ENCODE peak calls at places on chromosomes 16 and 17, in six cellular contexts. L is IMR-90; J is HFF-Myc; C is MM.1S; U is uterus; W is CD8-positive, alpha-beta T cell. S is an unnamed sample.

GRCh38 chr17:28225271-28225670 is 93.7 kb upstream of the TMEM97 start:
- DNase-seq in L (no peak), U (no peak), W (no peak), C (no peak), J (no peak), S (no peak)

GRCh38 chr16:68463904-68464303 is 15.6 kb upstream of the SMPD3 start:
- DNase-seq in L (no peak), W (no peak), J (no peak), U (no peak), C (no peak), S (no peak)

GRCh38 chr17:19011581-19011980 is 7.0 kb upstream of the FAM83G start:
- DNase-seq in L (no peak), U (no peak), W (no peak), J (no peak), C (no peak), S (no peak)

GRCh38 chr17:19736071-19736470 is 12.0 kb downstream of the ALDH3A1 start:
- DNase-seq in W (no peak), C (no peak), U (no peak), L (no peak), J (no peak), S (no peak)

GRCh38 chr16:7013990-7014389 is 318.7 kb upstream of the RBFOX1 start:
- DNase-seq in U (no peak), L (peak), W (no peak), C (peak), J (no peak), S (peak)

GRCh38 chr17:57536289-57536688 is 208.8 kb downstream of the CCDC182 start:
- DNase-seq in U (no peak), C (no peak), L (no peak), J (no peak), W (no peak), S (no peak)

GRCh38 chr16:89060207-89060794 is 33.4 kb upstream of the ACSF3 start:
- DNase-seq in W (no peak), C (no peak), U (no peak), L (no peak), J (no peak), S (no peak)

GRCh38 chr16:65572156-65572555 is 450.3 kb upstream of the CDH11 start:
- DNase-seq in C (no peak), U (no peak), W (no peak), J (peak), L (peak), S (no peak)

GRCh38 chr16:3259097-3259496 is 2.7 kb upstream of the MEFV start:
- DNase-seq in L (no peak), J (no peak), W (no peak), C (no peak), U (no peak), S (no peak)

GRCh38 chr16:50747206-50747956 is 5.5 kb downstream of the CYLD start:
- DNase-seq in C (peak), U (no peak), L (no peak), J (no peak), W (no peak), S (no peak)

GRCh38 chr17:13253746-13254410 is 236.1 kb upstream of the ELAC2 start:
- DNase-seq in W (no peak), J (no peak), U (no peak), C (no peak), L (no peak), S (no peak)

GRCh38 chr16:49020436-49020835 is 261.2 kb downstream of the CBLN1 start:
- DNase-seq in C (no peak), J (no peak), U (no peak), L (no peak), W (no peak), S (no peak)

GRCh38 chr17:48483471-48484131 is 47.2 kb downstream of the HOXB1 start:
- DNase-seq in L (peak), C (peak), W (no peak), U (no peak), J (peak), S (no peak)

GRCh38 chr16:88965826-88966480 is 11.1 kb downstream of the CBFA2T3 start:
- DNase-seq in J (no peak), C (no peak), L (no peak), W (no peak), U (no peak), S (no peak)

GRCh38 chr16:52729731-52730130 is 182.8 kb upstream of the TOX3 start:
- DNase-seq in C (no peak), W (no peak), J (no peak), U (no peak), L (no peak), S (no peak)

GRCh38 chr16:87575027-87575804 is 27.1 kb upstream of the JPH3 start:
- DNase-seq in W (no peak), U (no peak), L (no peak), C (no peak), J (no peak), S (no peak)

GRCh38 chr17:52536466-52536865 is 378.0 kb upstream of the CA10 start:
- DNase-seq in W (no peak), U (no peak), J (no peak), L (no peak), C (no peak), S (no peak)

GRCh38 chr16:8590161-8590688 is at the start of gene TMEM114:
- DNase-seq in L (no peak), J (no peak), W (no peak), C (no peak), U (no peak), S (no peak)

GRCh38 chr17:20925091-20925490 is 117.7 kb downstream of the USP22 start:
- DNase-seq in J (no peak), C (no peak), U (no peak), L (peak), W (no peak), S (no peak)

GRCh38 chr17:8664426-8665105 is 34.0 kb upstream of the MYH10 start:
- DNase-seq in C (no peak), U (no peak), L (no peak), W (no peak), J (no peak), S (no peak)

GRCh38 chr16:1295465-1295864 is 14.0 kb upstream of the UBE2I start:
- DNase-seq in J (no peak), C (no peak), U (no peak), L (no peak), W (no peak), S (no peak)

GRCh38 chr16:84754353-84754856 is 54.6 kb downstream of the USP10 start:
- DNase-seq in C (peak), W (peak), U (peak), J (peak), L (peak), S (peak)

GRCh38 chr17:46853896-46854444 is 2.6 kb downstream of the WNT9B start:
- DNase-seq in U (no peak), W (no peak), C (no peak), J (no peak), L (peak), S (no peak)

GRCh38 chr16:86994651-86995171 is 322.5 kb downstream of the C16orf95 start:
- DNase-seq in J (peak), W (no peak), L (peak), U (no peak), C (no peak), S (no peak)

GRCh38 chr17:68461122-68461539 is 3.8 kb upstream of the WIPI1 start:
- DNase-seq in U (no peak), C (no peak), W (no peak), L (no peak), J (no peak), S (no peak)

GRCh38 chr17:74833501-74834361 is 26.0 kb downstream of the GRIN2C start:
- DNase-seq in L (peak), W (no peak), C (no peak), J (no peak), U (no peak), S (no peak)

GRCh38 chr17:47987240-47987835 is 16.4 kb downstream of the CDK5RAP3 start:
- DNase-seq in W (no peak), U (no peak), J (no peak), L (no peak), C (no peak), S (peak)

GRCh38 chr17:75914643-75915265 is 10.1 kb upstream of the MRPL38 start:
- DNase-seq in J (no peak), U (no peak), W (no peak), L (no peak), C (no peak), S (no peak)

GRCh38 chr17:57643062-57643461 is 102.0 kb downstream of the CCDC182 start:
- DNase-seq in L (no peak), C (no peak), U (no peak), J (no peak), W (no peak), S (no peak)

GRCh38 chr17:65750678-65751077 is 189.2 kb upstream of the AXIN2 start:
- DNase-seq in W (peak), J (peak), U (peak), L (peak), C (peak), S (no peak)

GRCh38 chr16:68499011-68499410 is 40.1 kb upstream of the ZFP90 start:
- DNase-seq in L (no peak), J (no peak), U (no peak), C (no peak), W (no peak), S (no peak)

GRCh38 chr17:73476890-73477350 is 165.1 kb upstream of the CDC42EP4 start:
- DNase-seq in L (no peak), J (no peak), W (no peak), U (no peak), C (no peak), S (no peak)

GRCh38 chr17:41230094-41230493 is 2.2 kb upstream of the KRTAP9-3 start:
- DNase-seq in W (no peak), J (no peak), C (no peak), L (no peak), U (no peak), S (no peak)

DNA sequence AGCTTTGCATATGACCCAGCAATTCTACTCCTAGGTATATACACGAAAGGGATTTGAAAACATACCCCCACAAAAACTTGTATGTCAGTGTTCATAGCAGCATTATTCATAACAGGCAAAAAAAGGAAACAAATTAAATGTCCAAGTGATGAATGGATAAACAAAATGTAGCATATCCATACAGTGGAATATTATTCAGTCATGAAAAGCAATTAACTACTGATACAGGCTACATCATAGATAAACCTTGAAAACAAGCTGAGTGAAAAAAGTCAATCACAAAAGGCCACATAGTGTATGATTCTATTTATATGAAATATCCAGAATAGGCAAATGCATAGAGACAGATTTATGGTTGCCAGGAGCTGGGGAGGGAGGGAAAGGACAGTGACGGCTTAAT is 676 bp downstream of the EME1 start:
- DNase-seq in W (no peak), J (no peak), C (no peak), L (no peak), U (no peak), S (no peak)
- H3K4me3 ChIP-seq in W (no peak), J (peak), C (peak), L (peak), U (no peak), S (peak)

DNA sequence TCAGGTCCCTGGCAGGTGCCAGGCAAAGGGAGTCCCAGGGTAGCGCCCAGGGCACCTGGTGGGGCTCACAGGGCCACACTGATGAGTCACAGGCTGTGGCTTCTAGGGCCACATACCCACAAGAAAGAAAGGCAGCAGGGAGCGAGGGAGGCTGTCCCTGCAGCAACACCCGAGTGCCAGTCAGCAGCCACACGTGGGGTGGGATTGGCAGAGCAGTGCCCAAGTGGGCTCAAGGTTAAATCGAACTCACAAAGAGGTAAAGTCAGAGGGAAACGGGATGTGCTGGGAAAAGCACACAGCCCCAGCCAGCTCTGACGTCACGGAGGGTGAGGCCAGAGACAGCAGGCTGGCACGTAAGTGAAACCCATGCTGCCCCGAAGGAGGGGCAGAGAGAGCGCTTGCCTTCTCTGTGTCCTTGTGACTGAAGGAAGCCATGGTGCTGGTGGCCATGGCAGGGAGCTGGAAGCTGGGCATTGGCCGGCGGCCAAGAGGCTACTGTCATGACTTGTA is 33.8 kb downstream of the FA2H start:
- DNase-seq in W (no peak), L (no peak), C (no peak), J (no peak), U (no peak), S (no peak)
- H3K4me3 ChIP-seq in W (no peak), L (no peak), C (no peak), J (no peak), U (no peak), S (no peak)

DNA sequence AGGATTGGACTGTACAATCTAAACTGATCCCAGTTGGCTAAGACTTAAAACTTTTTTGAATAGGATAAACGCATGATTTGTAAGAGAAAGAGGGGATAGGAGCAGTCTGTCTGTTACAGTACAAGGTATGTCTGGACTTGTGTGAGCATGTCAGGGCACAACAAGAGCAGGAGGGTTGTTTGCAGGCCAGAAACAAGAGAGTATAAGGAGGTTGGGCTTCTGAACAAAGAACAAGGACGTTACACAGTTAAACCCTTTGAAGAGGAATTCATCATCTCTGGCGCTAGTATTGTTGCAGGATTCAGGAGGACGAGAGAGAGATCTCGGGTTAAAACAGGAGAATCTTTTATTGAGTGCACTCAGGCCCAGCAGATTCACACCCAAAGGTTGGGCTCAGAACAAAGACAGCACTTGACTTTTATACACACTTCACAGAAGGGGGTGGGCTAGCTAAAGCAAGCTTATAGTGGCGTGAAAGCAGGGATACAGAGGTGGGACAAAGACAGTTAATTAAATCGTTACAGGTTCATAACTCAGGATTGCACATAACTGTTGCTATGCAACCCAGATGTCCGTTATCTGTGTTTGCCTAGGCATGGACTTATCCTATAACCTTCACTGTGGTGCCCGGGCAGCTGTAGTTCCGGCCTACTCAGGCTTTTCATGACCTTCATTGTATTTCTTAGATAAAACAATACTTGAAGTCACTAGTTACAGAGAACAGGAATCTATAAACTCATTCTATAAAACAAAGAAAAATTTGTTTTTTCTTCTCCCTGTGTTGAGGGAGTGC is 34.4 kb downstream of the SEC14L1 start:
- DNase-seq in L (no peak), J (no peak), U (no peak), C (no peak), W (no peak), S (no peak)
- H3K4me3 ChIP-seq in L (no peak), J (no peak), U (no peak), C (no peak), W (no peak), S (no peak)

GRCh38 chr17:44186307-44187130 is at the start of gene TMUB2:
- DNase-seq in C (peak), U (peak), W (peak), L (peak), J (peak), S (peak)
- H3K4me3 ChIP-seq in C (peak), U (peak), W (peak), L (peak), J (peak), S (peak)

GRCh38 chr17:71572343-71572742 is 548.5 kb upstream of the SOX9 start:
- DNase-seq in L (no peak), J (no peak), C (no peak), W (no peak), U (no peak), S (no peak)
- H3K4me3 ChIP-seq in L (no peak), J (no peak), C (no peak), W (no peak), U (no peak), S (no peak)

DNA sequence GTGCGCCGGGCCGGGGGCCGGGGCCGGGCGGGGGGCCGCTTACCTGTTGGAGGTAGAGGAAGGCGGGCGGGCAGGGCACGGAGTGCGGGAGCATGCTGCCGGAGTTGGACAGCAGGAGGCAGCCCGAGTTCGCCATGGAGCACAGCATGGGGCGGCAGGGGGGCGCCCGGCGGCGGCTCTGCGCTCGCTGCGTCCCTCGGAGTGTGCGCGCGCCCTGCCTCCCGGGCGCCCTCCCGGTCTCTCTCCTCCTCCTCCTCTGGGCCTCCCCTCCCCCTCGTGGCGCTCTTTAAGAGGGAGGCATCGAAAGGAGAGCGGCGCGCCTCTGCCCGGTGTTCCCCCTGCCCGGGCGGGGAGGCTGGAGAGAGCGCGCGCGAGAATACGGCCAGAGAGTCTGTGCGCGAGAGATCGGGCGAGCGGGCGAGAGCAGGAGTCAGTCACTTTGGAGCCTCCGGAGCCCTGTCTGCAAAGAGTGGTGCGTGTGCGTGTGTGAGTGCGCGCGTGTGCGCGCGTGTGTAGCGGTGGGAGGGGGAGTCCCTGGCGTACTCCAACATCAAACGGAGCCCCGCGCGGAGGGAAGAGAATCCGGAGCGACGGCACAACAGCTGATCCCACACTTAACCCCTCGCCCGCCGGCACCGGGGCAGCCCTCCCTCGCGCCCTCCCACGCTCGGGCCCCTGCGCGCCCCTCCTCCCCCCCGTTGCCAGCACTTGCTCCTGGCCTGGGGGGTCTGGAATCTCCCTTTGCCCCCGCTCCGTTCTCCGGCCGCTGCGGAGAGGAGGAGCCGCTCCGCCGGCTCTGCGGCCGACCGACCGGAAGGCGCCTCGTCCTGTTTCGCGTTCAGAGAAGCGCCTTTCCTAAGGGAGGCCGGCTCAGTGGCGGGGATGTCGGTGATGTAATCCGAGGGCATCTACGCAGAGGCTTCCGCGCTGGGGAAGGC is 108.9 kb downstream of the ENGASE start:
- DNase-seq in C (no peak), U (no peak), L (no peak), W (no peak), J (no peak), S (peak)
- H3K4me3 ChIP-seq in C (no peak), U (peak), L (no peak), W (no peak), J (no peak), S (peak)

GRCh38 chr16:74025-74424 is 1.6 kb upstream of the RHBDF1 start:
- DNase-seq in W (no peak), J (no peak), L (no peak), C (no peak), U (no peak), S (no peak)

GRCh38 chr16:69181-69580 is 3.2 kb downstream of the RHBDF1 start:
- DNase-seq in L (no peak), C (no peak), U (no peak), J (no peak), W (no peak), S (no peak)

GRCh38 chr16:72561-73537 is at the start of gene RHBDF1:
- DNase-seq in L (peak), C (peak), J (no peak), U (peak), W (no peak), S (peak)

GRCh38 chr16:71210-71539 is 1.3 kb downstream of the RHBDF1 start:
- DNase-seq in J (no peak), U (no peak), C (no peak), W (no peak), L (no peak), S (no peak)

GRCh38 chr16:71540-72341 is 690 bp downstream of the RHBDF1 start:
- DNase-seq in J (no peak), U (peak), W (no peak), C (no peak), L (peak), S (peak)
- H3K4me3 ChIP-seq in J (peak), U (peak), W (no peak), C (peak), L (peak), S (peak)

GRCh38 chr17:44981221-44981968 is 13.3 kb upstream of the C1QL1 start:
- DNase-seq in J (peak), C (no peak), W (no peak), U (no peak), L (peak), S (no peak)
- H3K4me3 ChIP-seq in J (no peak), C (no peak), W (no peak), U (no peak), L (peak), S (no peak)

S was measured in neuronal stem cell.